ENCODE peak calls at places on chromosomes 3 and 15, in six cellular contexts. Z, C, R, X, N and M are unnamed samples.

GRCh38 chr3:150341893-150342292 is 66.2 kb upstream of the TSC22D2 start:
- DNase-seq in Z (no peak), C (no peak), R (no peak), X (no peak), N (no peak), M (no peak)

GRCh38 chr15:68183886-68184285 is 21.2 kb downstream of the CALML4 start:
- DNase-seq in Z (no peak), C (peak; percentile 70), R (no peak), X (no peak), N (no peak), M (no peak)

GRCh38 chr3:180335056-180335455 is 266.9 kb upstream of the TTC14 start:
- DNase-seq in Z (no peak), C (no peak), R (no peak), X (no peak), N (no peak), M (no peak)

GRCh38 chr15:49813615-49814014 is 192.8 kb downstream of the DTWD1 start:
- DNase-seq in Z (no peak), C (no peak), R (no peak), X (no peak), N (no peak), M (no peak)

GRCh38 chr15:70729164-70729563 is 34.2 kb downstream of the UACA start:
- DNase-seq in Z (no peak), C (no peak), R (no peak), X (no peak), N (no peak), M (no peak)

GRCh38 chr15:65416845-65417416 is 5.8 kb downstream of the IGDCC4 start:
- DNase-seq in Z (peak; percentile 37), C (peak; percentile 75), R (no peak), X (no peak), N (no peak), M (peak; percentile 66)

GRCh38 chr15:81091889-81092558 is 42.0 kb upstream of the CFAP161 start:
- DNase-seq in Z (peak; percentile 94), C (peak; percentile 71), R (no peak), X (no peak), N (no peak), M (no peak)

GRCh38 chr3:43998841-43999805 is 242.6 kb upstream of the TOPAZ1 start:
- DNase-seq in Z (no peak), C (peak; percentile 43), R (peak; percentile 66), X (peak; percentile 72), N (no peak), M (peak; percentile 92)

GRCh38 chr15:30913761-30914160 is 10.0 kb downstream of the FAN1 start:
- DNase-seq in Z (no peak), C (no peak), R (no peak), X (no peak), N (no peak), M (no peak)

GRCh38 chr3:45871834-45872233 is 14.5 kb upstream of the CCR9 start:
- DNase-seq in Z (no peak), C (no peak), R (no peak), X (no peak), N (no peak), M (no peak)

GRCh38 chr3:99747915-99748314 is 69.7 kb upstream of the CMSS1 start:
- DNase-seq in Z (peak; percentile 45), C (peak; percentile 42), R (no peak), X (no peak), N (no peak), M (no peak)
- TF ChIP-seq CTCF in Z (peak; percentile 38), C (peak; percentile 34), R (peak; percentile 32), X (no peak), N (no peak), M (peak; percentile 49)

DNA sequence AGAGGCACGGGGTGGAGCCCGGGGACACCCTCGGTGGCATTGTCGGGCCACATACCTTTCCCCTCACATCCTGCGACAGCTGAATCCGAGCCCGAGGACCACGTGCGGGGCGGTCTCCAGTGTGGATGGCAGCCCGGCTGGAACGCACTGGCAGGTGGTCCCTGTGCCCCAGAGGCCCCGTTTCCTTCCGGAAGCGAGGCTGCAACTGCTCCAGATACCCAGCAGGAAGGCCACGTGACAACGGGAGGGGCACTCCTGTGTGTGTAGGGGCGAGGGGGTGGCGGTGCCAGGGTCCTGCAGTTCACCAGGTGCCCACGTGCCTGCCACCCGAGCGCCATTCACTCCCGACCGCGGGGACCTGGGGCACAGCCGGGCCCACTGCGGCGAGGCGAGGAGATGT is 44.1 kb downstream of the APH1B start:
- DNase-seq in Z (no peak), C (no peak), R (no peak), X (no peak), N (no peak), M (no peak)
- TF ChIP-seq CTCF in Z (no peak), C (no peak), R (no peak), X (no peak), N (no peak), M (no peak)

GRCh38 chr3:138049157-138049919 is 39.4 kb downstream of the CLDN18 start:
- DNase-seq in Z (peak; percentile 69), C (peak; percentile 49), R (no peak), X (no peak), N (no peak), M (no peak)
- TF ChIP-seq CTCF in Z (no peak), C (no peak), R (no peak), X (no peak), N (no peak), M (no peak)

DNA sequence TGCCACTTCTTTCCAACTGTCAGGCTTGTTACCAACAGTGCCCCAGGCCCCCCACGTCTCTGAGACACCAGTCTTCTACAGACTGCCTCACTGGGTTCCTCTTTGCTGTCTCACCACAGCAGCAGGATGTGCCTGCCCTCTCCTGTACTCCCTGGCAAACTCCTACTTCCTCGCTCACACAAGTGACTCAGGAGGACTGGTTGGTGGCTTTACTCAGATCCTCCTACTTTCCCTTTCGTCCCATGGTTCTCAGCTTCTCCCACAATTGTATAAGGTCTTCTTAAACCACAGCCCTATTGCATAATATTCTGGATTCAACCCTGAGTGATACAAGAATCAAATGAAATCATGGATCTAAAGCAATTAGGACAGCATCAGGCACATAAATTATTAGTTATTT is 246.6 kb upstream of the PROK2 start:
- DNase-seq in Z (peak; percentile 39), C (peak; percentile 57), R (no peak), X (no peak), N (no peak), M (no peak)
- TF ChIP-seq CTCF in Z (no peak), C (no peak), R (no peak), X (no peak), N (no peak), M (no peak)

GRCh38 chr15:41987246-41987924 is 15.0 kb upstream of the EHD4 start:
- DNase-seq in Z (no peak), C (no peak), R (no peak), X (no peak), N (no peak), M (no peak)
- TF ChIP-seq CTCF in Z (no peak), C (no peak), R (no peak), X (no peak), N (no peak), M (no peak)

GRCh38 chr3:60737633-60738399 is 513.4 kb downstream of the FHIT start:
- DNase-seq in Z (no peak), C (no peak), R (no peak), X (no peak), N (no peak), M (no peak)

GRCh38 chr3:60746690-60747416 is 504.4 kb downstream of the FHIT start:
- DNase-seq in Z (peak; percentile 32), C (no peak), R (no peak), X (no peak), N (no peak), M (no peak)

GRCh38 chr3:60746043-60746638 is 505.1 kb downstream of the FHIT start:
- DNase-seq in Z (no peak), C (no peak), R (no peak), X (no peak), N (no peak), M (no peak)

GRCh38 chr3:60743631-60744164 is 507.6 kb downstream of the FHIT start:
- DNase-seq in Z (no peak), C (no peak), R (no peak), X (no peak), N (no peak), M (no peak)

DNA sequence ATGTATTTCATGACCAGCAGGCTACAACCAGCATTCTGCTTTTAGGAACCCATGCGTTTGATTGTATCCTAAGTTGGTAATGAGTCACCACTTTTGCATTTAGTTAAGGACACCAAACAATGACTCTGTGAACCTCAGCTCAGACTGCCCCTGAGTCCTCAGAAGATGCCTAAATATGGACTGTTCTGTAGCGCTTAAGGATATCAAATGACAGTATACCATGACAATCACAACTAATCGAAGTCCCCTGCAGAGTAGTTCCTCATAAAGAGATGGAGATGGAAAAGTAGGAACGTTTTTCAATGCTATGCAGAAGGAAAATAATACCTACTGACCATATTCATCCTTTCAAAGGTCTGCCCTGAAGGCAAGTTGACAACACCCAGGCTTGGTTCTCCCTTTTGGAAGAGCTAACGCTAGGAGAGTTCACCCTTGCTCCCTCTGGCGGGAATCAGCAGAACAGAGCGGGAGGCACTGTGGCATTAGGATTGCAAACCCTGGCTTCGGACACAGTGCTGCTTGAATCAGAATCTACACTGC is 508.6 kb downstream of the FHIT start:
- DNase-seq in Z (peak; percentile 71), C (peak; percentile 7), R (no peak), X (no peak), N (no peak), M (no peak)
- TF ChIP-seq CTCF in Z (peak; percentile 59), C (peak; percentile 29), R (no peak), X (no peak), N (no peak), M (no peak)

GRCh38 chr3:176633511-176633910 is 563.8 kb downstream of the TBL1XR1 start:
- DNase-seq in Z (no peak), C (peak; percentile 1), R (no peak), X (no peak), N (no peak), M (no peak)
- TF ChIP-seq CTCF in Z (no peak), C (no peak), R (no peak), X (no peak), N (no peak), M (no peak)